ENCODE peak calls at places on chromosome 22, in seven cellular contexts. One of them, this sample, is unnamed.

GRCh38 chr22:48431014-48431413 is 1396.7 kb downstream of the BRD1 start:
- DNase-seq in mucosa of gallbladder: no peak
- DNase-seq in activated T-helper 1 cell treated with Interleukin-2 at 50 U/mL for 16 hours: no peak
- DNase-seq in head of caudate nucleus: no peak
- DNase-seq in posterior cingulate gyrus: no peak
- DNase-seq in neural crest cell: no peak
- DNase-seq in stimulated activated CD8-positive, alpha-beta memory T cell treated with anti-CD3 and anti-CD28 coated beads, Interleukin-15, amount 100 ng/mL, for 1 hour: no peak
- DNase-seq in this sample: no peak

GRCh38 chr22:40183029-40183581 is 5.4 kb downstream of the TNRC6B start:
- DNase-seq in activated T-helper 1 cell treated with Interleukin-2 at 50 U/mL for 16 hours: no peak
- DNase-seq in head of caudate nucleus: no peak
- DNase-seq in neural crest cell: no peak
- DNase-seq in mucosa of gallbladder: peak; percentile 46
- DNase-seq in stimulated activated CD8-positive, alpha-beta memory T cell treated with anti-CD3 and anti-CD28 coated beads, Interleukin-15, amount 100 ng/mL, for 1 hour: no peak
- DNase-seq in posterior cingulate gyrus: no peak
- DNase-seq in this sample: no peak

GRCh38 chr22:50170453-50171318 is at the start of gene PANX2:
- DNase-seq in head of caudate nucleus: no peak
- DNase-seq in mucosa of gallbladder: no peak
- DNase-seq in neural crest cell: no peak
- DNase-seq in stimulated activated CD8-positive, alpha-beta memory T cell treated with anti-CD3 and anti-CD28 coated beads, Interleukin-15, amount 100 ng/mL, for 1 hour: no peak
- DNase-seq in posterior cingulate gyrus: no peak
- DNase-seq in activated T-helper 1 cell treated with Interleukin-2 at 50 U/mL for 16 hours: no peak
- DNase-seq in this sample: no peak

GRCh38 chr22:42039271-42039670 is 31.3 kb downstream of the NAGA start:
- DNase-seq in posterior cingulate gyrus: no peak
- DNase-seq in head of caudate nucleus: no peak
- DNase-seq in activated T-helper 1 cell treated with Interleukin-2 at 50 U/mL for 16 hours: no peak
- DNase-seq in mucosa of gallbladder: no peak
- DNase-seq in stimulated activated CD8-positive, alpha-beta memory T cell treated with anti-CD3 and anti-CD28 coated beads, Interleukin-15, amount 100 ng/mL, for 1 hour: no peak
- DNase-seq in neural crest cell: no peak
- DNase-seq in this sample: no peak

GRCh38 chr22:40042312-40042711 is 47.6 kb downstream of the FAM83F start:
- DNase-seq in head of caudate nucleus: no peak
- DNase-seq in posterior cingulate gyrus: no peak
- DNase-seq in mucosa of gallbladder: no peak
- DNase-seq in neural crest cell: no peak
- DNase-seq in stimulated activated CD8-positive, alpha-beta memory T cell treated with anti-CD3 and anti-CD28 coated beads, Interleukin-15, amount 100 ng/mL, for 1 hour: no peak
- DNase-seq in activated T-helper 1 cell treated with Interleukin-2 at 50 U/mL for 16 hours: no peak
- DNase-seq in this sample: no peak

GRCh38 chr22:20531404-20532181 is 24.2 kb downstream of the MED15 start:
- DNase-seq in posterior cingulate gyrus: peak; percentile 57
- DNase-seq in head of caudate nucleus: peak; percentile 88
- DNase-seq in mucosa of gallbladder: peak; percentile 60
- DNase-seq in activated T-helper 1 cell treated with Interleukin-2 at 50 U/mL for 16 hours: no peak
- DNase-seq in neural crest cell: no peak
- DNase-seq in stimulated activated CD8-positive, alpha-beta memory T cell treated with anti-CD3 and anti-CD28 coated beads, Interleukin-15, amount 100 ng/mL, for 1 hour: no peak
- DNase-seq in this sample: peak; percentile 94

GRCh38 chr22:19079691-19080090 is 42.5 kb downstream of the DGCR2 start:
- DNase-seq in mucosa of gallbladder: no peak
- DNase-seq in activated T-helper 1 cell treated with Interleukin-2 at 50 U/mL for 16 hours: no peak
- DNase-seq in stimulated activated CD8-positive, alpha-beta memory T cell treated with anti-CD3 and anti-CD28 coated beads, Interleukin-15, amount 100 ng/mL, for 1 hour: no peak
- DNase-seq in posterior cingulate gyrus: no peak
- DNase-seq in head of caudate nucleus: no peak
- DNase-seq in neural crest cell: no peak
- DNase-seq in this sample: no peak

GRCh38 chr22:34620832-34621231 is 445.1 kb upstream of the ISX start:
- DNase-seq in head of caudate nucleus: no peak
- DNase-seq in activated T-helper 1 cell treated with Interleukin-2 at 50 U/mL for 16 hours: no peak
- DNase-seq in mucosa of gallbladder: no peak
- DNase-seq in stimulated activated CD8-positive, alpha-beta memory T cell treated with anti-CD3 and anti-CD28 coated beads, Interleukin-15, amount 100 ng/mL, for 1 hour: no peak
- DNase-seq in neural crest cell: no peak
- DNase-seq in posterior cingulate gyrus: no peak
- DNase-seq in this sample: no peak

GRCh38 chr22:21972293-21972779 is 10.3 kb downstream of the TOP3B start:
- DNase-seq in mucosa of gallbladder: peak; percentile 32
- DNase-seq in stimulated activated CD8-positive, alpha-beta memory T cell treated with anti-CD3 and anti-CD28 coated beads, Interleukin-15, amount 100 ng/mL, for 1 hour: peak; percentile 24
- DNase-seq in posterior cingulate gyrus: peak; percentile 43
- DNase-seq in head of caudate nucleus: peak; percentile 60
- DNase-seq in activated T-helper 1 cell treated with Interleukin-2 at 50 U/mL for 16 hours: no peak
- DNase-seq in neural crest cell: peak; percentile 70
- DNase-seq in this sample: peak; percentile 39

GRCh38 chr22:41501209-41501608 is 32.3 kb downstream of the ACO2 start:
- DNase-seq in activated T-helper 1 cell treated with Interleukin-2 at 50 U/mL for 16 hours: no peak
- DNase-seq in neural crest cell: no peak
- DNase-seq in mucosa of gallbladder: no peak
- DNase-seq in stimulated activated CD8-positive, alpha-beta memory T cell treated with anti-CD3 and anti-CD28 coated beads, Interleukin-15, amount 100 ng/mL, for 1 hour: no peak
- DNase-seq in head of caudate nucleus: peak; percentile 63
- DNase-seq in posterior cingulate gyrus: no peak
- DNase-seq in this sample: no peak

GRCh38 chr22:48974443-48975251 is 853.0 kb downstream of the BRD1 start:
- DNase-seq in head of caudate nucleus: no peak
- DNase-seq in stimulated activated CD8-positive, alpha-beta memory T cell treated with anti-CD3 and anti-CD28 coated beads, Interleukin-15, amount 100 ng/mL, for 1 hour: no peak
- DNase-seq in posterior cingulate gyrus: no peak
- DNase-seq in neural crest cell: no peak
- DNase-seq in mucosa of gallbladder: no peak
- DNase-seq in activated T-helper 1 cell treated with Interleukin-2 at 50 U/mL for 16 hours: no peak
- DNase-seq in this sample: no peak

GRCh38 chr22:50702821-50703725 is 30.4 kb downstream of the SHANK3 start:
- DNase-seq in head of caudate nucleus: peak; percentile 14
- DNase-seq in neural crest cell: no peak
- DNase-seq in mucosa of gallbladder: no peak
- DNase-seq in posterior cingulate gyrus: no peak
- DNase-seq in stimulated activated CD8-positive, alpha-beta memory T cell treated with anti-CD3 and anti-CD28 coated beads, Interleukin-15, amount 100 ng/mL, for 1 hour: no peak
- DNase-seq in activated T-helper 1 cell treated with Interleukin-2 at 50 U/mL for 16 hours: no peak
- DNase-seq in this sample: no peak

GRCh38 chr22:29816980-29817379 is 21.1 kb downstream of the ASCC2 start:
- DNase-seq in head of caudate nucleus: no peak
- DNase-seq in stimulated activated CD8-positive, alpha-beta memory T cell treated with anti-CD3 and anti-CD28 coated beads, Interleukin-15, amount 100 ng/mL, for 1 hour: no peak
- DNase-seq in mucosa of gallbladder: no peak
- DNase-seq in posterior cingulate gyrus: no peak
- DNase-seq in neural crest cell: no peak
- DNase-seq in activated T-helper 1 cell treated with Interleukin-2 at 50 U/mL for 16 hours: no peak
- DNase-seq in this sample: no peak

GRCh38 chr22:47020157-47020556 is 257.7 kb downstream of the TBC1D22A start:
- DNase-seq in head of caudate nucleus: peak; percentile 8
- DNase-seq in stimulated activated CD8-positive, alpha-beta memory T cell treated with anti-CD3 and anti-CD28 coated beads, Interleukin-15, amount 100 ng/mL, for 1 hour: no peak
- DNase-seq in posterior cingulate gyrus: no peak
- DNase-seq in activated T-helper 1 cell treated with Interleukin-2 at 50 U/mL for 16 hours: no peak
- DNase-seq in mucosa of gallbladder: no peak
- DNase-seq in neural crest cell: no peak
- DNase-seq in this sample: no peak

GRCh38 chr22:46149998-46150549 is at the start of gene PPARA:
- DNase-seq in neural crest cell: peak; percentile 67
- DNase-seq in mucosa of gallbladder: peak; percentile 92
- DNase-seq in stimulated activated CD8-positive, alpha-beta memory T cell treated with anti-CD3 and anti-CD28 coated beads, Interleukin-15, amount 100 ng/mL, for 1 hour: peak; percentile 71
- DNase-seq in activated T-helper 1 cell treated with Interleukin-2 at 50 U/mL for 16 hours: peak; percentile 81
- DNase-seq in head of caudate nucleus: peak; percentile 94
- DNase-seq in posterior cingulate gyrus: peak; percentile 79
- DNase-seq in this sample: peak; percentile 86

GRCh38 chr22:25051073-25051472 is 98.6 kb downstream of the KIAA1671 start:
- DNase-seq in posterior cingulate gyrus: no peak
- DNase-seq in neural crest cell: no peak
- DNase-seq in activated T-helper 1 cell treated with Interleukin-2 at 50 U/mL for 16 hours: no peak
- DNase-seq in head of caudate nucleus: no peak
- DNase-seq in mucosa of gallbladder: no peak
- DNase-seq in stimulated activated CD8-positive, alpha-beta memory T cell treated with anti-CD3 and anti-CD28 coated beads, Interleukin-15, amount 100 ng/mL, for 1 hour: no peak
- DNase-seq in this sample: no peak

GRCh38 chr22:46794491-46794890 is 32.0 kb downstream of the TBC1D22A start:
- DNase-seq in activated T-helper 1 cell treated with Interleukin-2 at 50 U/mL for 16 hours: no peak
- DNase-seq in neural crest cell: no peak
- DNase-seq in mucosa of gallbladder: no peak
- DNase-seq in posterior cingulate gyrus: no peak
- DNase-seq in stimulated activated CD8-positive, alpha-beta memory T cell treated with anti-CD3 and anti-CD28 coated beads, Interleukin-15, amount 100 ng/mL, for 1 hour: no peak
- DNase-seq in head of caudate nucleus: peak; percentile 7
- DNase-seq in this sample: no peak

GRCh38 chr22:37053310-37054077 is 2.0 kb downstream of the KCTD17 start:
- DNase-seq in posterior cingulate gyrus: peak; percentile 68
- DNase-seq in activated T-helper 1 cell treated with Interleukin-2 at 50 U/mL for 16 hours: no peak
- DNase-seq in head of caudate nucleus: peak; percentile 83
- DNase-seq in neural crest cell: no peak
- DNase-seq in stimulated activated CD8-positive, alpha-beta memory T cell treated with anti-CD3 and anti-CD28 coated beads, Interleukin-15, amount 100 ng/mL, for 1 hour: no peak
- DNase-seq in mucosa of gallbladder: no peak
- DNase-seq in this sample: no peak

This sample was measured in MG63.